ENCODE peak calls at places on chromosomes 1 and 21, in seven cellular contexts. G is OCI-LY7, I is thoracic aorta, S is Panc1, D is left ventricle myocardium inferior, H is A549, W is GM12878. J is an unnamed sample.

GRCh38 chr1:99767996-99768524 is 1.6 kb upstream of the FRRS1 start:
- DNase-seq in G (no peak), I (no peak), S (no peak), D (no peak), H (no peak), W (no peak), J (no peak)

GRCh38 chr1:56799605-56800398 is 19.4 kb downstream of the FYB2 start:
- DNase-seq in G (no peak), I (no peak), S (no peak), D (no peak), H (no peak), W (no peak), J (peak; percentile 44)

GRCh38 chr1:101506541-101507164 is 269.8 kb downstream of the S1PR1 start:
- DNase-seq in G (peak; percentile 56), I (no peak), S (peak; percentile 8), D (no peak), H (peak; percentile 35), W (peak; percentile 21), J (peak; percentile 50)

GRCh38 chr1:157369808-157370521 is 182.3 kb downstream of the FCRL5 start:
- DNase-seq in G (peak; percentile 71), I (no peak), S (peak; percentile 47), D (no peak), H (peak; percentile 66), W (peak; percentile 30), J (peak; percentile 44)

GRCh38 chr1:92274939-92275338 is 23.8 kb downstream of the GLMN start:
- DNase-seq in G (no peak), I (no peak), S (no peak), D (no peak), H (no peak), W (no peak), J (no peak)

GRCh38 chr1:188709146-188709545 is 1768.5 kb downstream of the BRINP3 start:
- DNase-seq in G (no peak), I (no peak), S (no peak), D (no peak), H (no peak), W (no peak), J (no peak)

GRCh38 chr1:154419620-154420020 is 14.5 kb downstream of the IL6R start:
- DNase-seq in G (no peak), I (peak; percentile 66), S (no peak), D (peak; percentile 88), H (peak; percentile 75), W (no peak), J (no peak)

GRCh38 chr1:21198929-21199328 is 22.2 kb upstream of the EIF4G3 start:
- DNase-seq in G (no peak), I (no peak), S (no peak), D (no peak), H (no peak), W (no peak), J (no peak)

GRCh38 chr1:161962094-161962887 is 61.4 kb downstream of the OLFML2B start:
- DNase-seq in G (no peak), I (no peak), S (no peak), D (no peak), H (no peak), W (peak; percentile 70), J (peak; percentile 73)

GRCh38 chr1:211625040-211625439 is 46.1 kb upstream of the SLC30A1 start:
- DNase-seq in G (peak; percentile 31), I (no peak), S (no peak), D (no peak), H (peak; percentile 63), W (no peak), J (no peak)

GRCh38 chr1:154420172-154420571 is 15.0 kb downstream of the IL6R start:
- DNase-seq in G (no peak), I (peak; percentile 80), S (peak; percentile 75), D (peak; percentile 82), H (peak; percentile 86), W (no peak), J (peak; percentile 68)

GRCh38 chr1:181018901-181019681 is 3.6 kb downstream of the STX6 start:
- DNase-seq in G (no peak), I (no peak), S (no peak), D (no peak), H (no peak), W (no peak), J (no peak)

GRCh38 chr1:4612991-4613390 is 41.4 kb upstream of the AJAP1 start:
- DNase-seq in G (no peak), I (no peak), S (no peak), D (no peak), H (no peak), W (no peak), J (no peak)

GRCh38 chr1:89356658-89357400 is 7.0 kb upstream of the GBP6 start:
- DNase-seq in G (no peak), I (no peak), S (no peak), D (no peak), H (no peak), W (no peak), J (peak; percentile 9)

GRCh38 chr21:33902349-33902748 is 13.3 kb downstream of the ATP5PO start:
- DNase-seq in G (no peak), I (no peak), S (no peak), D (no peak), H (no peak), W (no peak), J (no peak)

GRCh38 chr1:84691139-84691783 is 1.0 kb upstream of the SSX2IP start:
- DNase-seq in G (peak; percentile 31), I (no peak), S (no peak), D (no peak), H (no peak), W (no peak), J (no peak)

GRCh38 chr1:59138402-59138801 is 158.5 kb upstream of the FGGY start:
- DNase-seq in G (no peak), I (no peak), S (no peak), D (no peak), H (no peak), W (no peak), J (no peak)

GRCh38 chr21:25977068-25977611 is 193.4 kb downstream of the APP start:
- DNase-seq in G (no peak), I (no peak), S (no peak), D (no peak), H (no peak), W (no peak), J (no peak)

GRCh38 chr1:169576241-169576933 is 9.9 kb downstream of the F5 start:
- DNase-seq in G (no peak), I (no peak), S (no peak), D (peak; percentile 39), H (no peak), W (no peak), J (no peak)

GRCh38 chr1:55464550-55464949 is 249.4 kb upstream of the USP24 start:
- DNase-seq in G (no peak), I (no peak), S (no peak), D (no peak), H (no peak), W (no peak), J (no peak)

GRCh38 chr1:71422221-71422620 is 341.4 kb upstream of the ZRANB2 start:
- DNase-seq in G (no peak), I (no peak), S (no peak), D (no peak), H (no peak), W (no peak), J (no peak)

DNA sequence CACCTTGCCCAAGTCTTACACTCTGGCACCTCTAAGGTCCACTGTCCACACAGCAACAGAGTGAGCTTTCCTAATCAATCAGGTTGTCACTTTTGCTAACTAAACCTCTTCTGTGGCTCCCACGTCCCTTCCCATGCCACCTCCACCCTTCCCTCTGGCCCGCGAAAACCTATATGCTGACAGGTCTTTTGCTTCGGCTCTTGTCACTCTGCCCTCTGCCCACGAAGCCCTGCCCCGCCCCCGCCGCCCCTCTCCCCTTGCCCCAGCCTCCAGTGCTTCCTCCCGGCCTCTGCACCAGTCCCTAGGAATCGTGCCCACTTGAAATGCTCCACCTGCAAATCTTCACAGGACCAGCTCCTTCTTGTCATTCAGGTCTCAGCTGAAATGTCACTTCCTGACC is 8.1 kb downstream of the TP53BP2 start:
- DNase-seq in G (no peak), I (no peak), S (no peak), D (no peak), H (no peak), W (no peak), J (no peak)
- TF ChIP-seq CTCF in G (no peak), I (no peak), S (no peak), D (no peak), H (no peak), W (no peak), J (no peak)

GRCh38 chr1:15261155-15262002 is 14.4 kb downstream of the FHAD1 start:
- DNase-seq in G (no peak), I (no peak), S (no peak), D (peak; percentile 35), H (peak; percentile 24), W (no peak), J (no peak)

GRCh38 chr1:15262003-15262377 is 15.0 kb downstream of the FHAD1 start:
- DNase-seq in G (no peak), I (no peak), S (no peak), D (no peak), H (no peak), W (no peak), J (no peak)

GRCh38 chr1:15258828-15259588 is 12.0 kb downstream of the FHAD1 start:
- DNase-seq in G (no peak), I (no peak), S (no peak), D (no peak), H (no peak), W (no peak), J (no peak)

GRCh38 chr1:15259608-15260007 is 12.6 kb downstream of the FHAD1 start:
- DNase-seq in G (no peak), I (no peak), S (no peak), D (no peak), H (no peak), W (no peak), J (no peak)

GRCh38 chr1:15260418-15261154 is 13.6 kb downstream of the FHAD1 start:
- DNase-seq in G (no peak), I (no peak), S (no peak), D (no peak), H (no peak), W (no peak), J (peak; percentile 68)
- H3K27ac ChIP-seq in G (no peak overlapping the region), I (no peak overlapping the region), S (no peak overlapping the region), D (peak overlapping the region; percentile 44), H (peak overlapping the region; percentile 29), W (no peak overlapping the region), J (no peak overlapping the region)

DNA sequence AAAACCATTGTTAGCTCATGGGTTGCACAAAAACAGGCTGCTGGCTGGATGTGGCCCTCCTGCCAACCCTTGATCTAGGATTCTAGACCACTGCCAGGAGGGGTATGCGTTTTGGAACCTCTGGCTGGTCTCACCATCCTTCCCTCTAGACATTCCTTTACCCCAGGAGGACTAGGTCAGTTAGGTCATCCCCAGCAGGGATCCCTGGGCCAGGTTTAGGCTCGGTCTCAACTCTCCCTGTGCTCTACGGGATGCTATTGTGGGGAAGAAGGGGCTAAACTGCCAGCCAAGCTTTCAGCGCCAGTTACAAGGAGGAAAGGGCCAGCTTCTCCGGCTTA is 22.7 kb downstream of the SLC2A1 start:
- DNase-seq in G (no peak), I (no peak), S (no peak), D (no peak), H (no peak), W (no peak), J (no peak)
- H3K4me1 ChIP-seq in G (peaks cover 85% of the 10 kb centered on the region), I (peaks cover 37% of the 10 kb centered on the region), S (peaks cover 21% of the 10 kb centered on the region), D (peaks cover 78% of the 10 kb centered on the region), H (peaks cover 98% of the 10 kb centered on the region), W (peaks cover 92% of the 10 kb centered on the region), J (peaks cover 66% of the 10 kb centered on the region)

DNA sequence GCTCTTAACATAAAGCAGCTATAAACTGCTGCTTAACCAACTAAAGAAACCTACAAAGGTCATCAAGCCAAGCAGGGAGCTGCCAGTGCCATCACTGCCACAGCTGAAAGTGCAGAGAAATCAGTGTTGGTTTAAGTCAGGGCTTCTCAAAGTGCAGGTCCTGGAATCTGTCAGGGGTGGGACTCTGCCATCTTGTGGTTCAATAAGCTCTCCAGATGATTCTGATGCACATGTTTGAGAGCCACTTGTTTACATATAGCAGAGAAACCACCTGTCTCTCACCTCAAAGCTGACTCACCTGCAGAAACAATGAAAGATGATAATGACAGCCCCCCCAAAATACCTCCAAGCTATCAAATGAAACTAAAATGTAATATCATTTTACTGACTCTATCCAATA is 49.3 kb downstream of the SH3GLB1 start:
- DNase-seq in G (peak; percentile 65), I (no peak), S (no peak), D (no peak), H (peak; percentile 35), W (no peak), J (peak; percentile 45)
- TF ChIP-seq CTCF in G (peak; percentile 70), I (no peak), S (peak; percentile 51), D (no peak), H (peak; percentile 12), W (peak; percentile 23), J (peak; percentile 59)

J was measured in foreskin keratinocyte.